ENCODE peak calls at places on chromosome 10, in eight cellular contexts. A is RWPE1, F is uterus, T is glomerular endothelial cell, B is NCI-H526 treated with DMSO at 0.1 percent for 48 hours, N is H9, E is psoas muscle, U is T-helper 2 cell. W is an unnamed sample.
A peak's percentile ranks its signal among the peaks of the same experiment; 100 is the strongest.

GRCh38 chr10:3761111-3761686 is 23.8 kb downstream of the KLF6 start:
- DNase-seq in A (no peak), F (no peak), T (no peak), B (no peak), N (no peak), E (no peak), U (no peak), W (no peak)

GRCh38 chr10:69685426-69685801 is 55.4 kb downstream of the FAM241B start:
- DNase-seq in A (no peak), F (no peak), T (no peak), B (no peak), N (no peak), E (no peak), U (no peak), W (no peak)

GRCh38 chr10:29820890-29821398 is 186.2 kb upstream of the SVIL start:
- DNase-seq in A (no peak), F (peak; percentile 85), T (no peak), B (no peak), N (no peak), E (peak; percentile 66), U (no peak), W (peak; percentile 74)

GRCh38 chr10:92695679-92696605 is 6.2 kb downstream of the HHEX start:
- DNase-seq in A (no peak), F (no peak), T (no peak), B (no peak), N (peak; percentile 52), E (peak; percentile 31), U (no peak), W (no peak)

GRCh38 chr10:52308251-52309031 is 5.6 kb upstream of the DKK1 start:
- DNase-seq in A (peak; percentile 73), F (peak; percentile 21), T (peak; percentile 54), B (peak; percentile 0), N (peak; percentile 75), E (peak; percentile 40), U (no peak), W (peak; percentile 68)

GRCh38 chr10:64067859-64068258 is 546.7 kb downstream of the REEP3 start:
- DNase-seq in A (no peak), F (no peak), T (no peak), B (no peak), N (no peak), E (no peak), U (no peak), W (no peak)

GRCh38 chr10:103757531-103758293 is 97.7 kb downstream of the SH3PXD2A start:
- DNase-seq in A (peak; percentile 92), F (no peak), T (no peak), B (no peak), N (peak; percentile 56), E (peak; percentile 52), U (no peak), W (peak; percentile 53)

GRCh38 chr10:99560277-99561126 is 27.8 kb downstream of the NKX2-3 start:
- DNase-seq in A (peak; percentile 67), F (no peak), T (peak; percentile 20), B (peak; percentile 14), N (peak; percentile 70), E (no peak), U (no peak), W (no peak)

GRCh38 chr10:3779146-3779707 is 5.8 kb downstream of the KLF6 start:
- DNase-seq in A (no peak), F (no peak), T (no peak), B (no peak), N (peak; percentile 17), E (no peak), U (no peak), W (no peak)

GRCh38 chr10:3783313-3783689 is 1.7 kb downstream of the KLF6 start:
- DNase-seq in A (no peak), F (peak; percentile 69), T (no peak), B (no peak), N (peak; percentile 53), E (peak; percentile 65), U (no peak), W (peak; percentile 82)

GRCh38 chr10:83425306-83425705 is 714.0 kb upstream of the GHITM start:
- DNase-seq in A (no peak), F (no peak), T (no peak), B (no peak), N (no peak), E (no peak), U (no peak), W (no peak)

GRCh38 chr10:109784236-109784635 is 139.1 kb downstream of the XPNPEP1 start:
- DNase-seq in A (no peak), F (no peak), T (no peak), B (no peak), N (no peak), E (no peak), U (no peak), W (no peak)

GRCh38 chr10:4241724-4242345 is 456.8 kb upstream of the KLF6 start:
- DNase-seq in A (no peak), F (peak; percentile 56), T (peak; percentile 92), B (no peak), N (no peak), E (no peak), U (no peak), W (no peak)

GRCh38 chr10:22986771-22987542 is 59.1 kb downstream of the ARMC3 start:
- DNase-seq in A (peak; percentile 9), F (no peak), T (peak; percentile 22), B (peak; percentile 4), N (no peak), E (no peak), U (no peak), W (no peak)

GRCh38 chr10:620971-621370 is 68.5 kb downstream of the DIP2C start:
- DNase-seq in A (no peak), F (no peak), T (no peak), B (no peak), N (no peak), E (no peak), U (no peak), W (no peak)

GRCh38 chr10:110613996-110614495 is 30.1 kb upstream of the RBM20 start:
- DNase-seq in A (no peak), F (no peak), T (no peak), B (no peak), N (no peak), E (no peak), U (no peak), W (no peak)

GRCh38 chr10:21048086-21048485 is 151.0 kb upstream of the NEBL start:
- DNase-seq in A (peak; percentile 8), F (no peak), T (no peak), B (peak; percentile 88), N (no peak), E (no peak), U (no peak), W (no peak)

GRCh38 chr10:44960098-44960480 is 487 bp downstream of the RASSF4 start:
- DNase-seq in A (peak; percentile 1), F (no peak), T (no peak), B (no peak), N (no peak), E (no peak), U (no peak), W (no peak)

GRCh38 chr10:43077421-43078171 is 727 bp downstream of the RET start:
- DNase-seq in A (peak; percentile 23), F (no peak), T (no peak), B (no peak), N (no peak), E (no peak), U (no peak), W (no peak)

GRCh38 chr10:11551915-11552602 is 59.4 kb downstream of the USP6NL start:
- DNase-seq in A (peak; percentile 65), F (no peak), T (peak; percentile 67), B (no peak), N (no peak), E (no peak), U (no peak), W (no peak)

GRCh38 chr10:87723500-87723899 is 63.8 kb downstream of the PAPSS2 start:
- DNase-seq in A (no peak), F (no peak), T (no peak), B (no peak), N (no peak), E (no peak), U (no peak), W (no peak)

GRCh38 chr10:57113545-57113944 is 752.5 kb upstream of the ZWINT start:
- DNase-seq in A (no peak), F (no peak), T (no peak), B (no peak), N (no peak), E (no peak), U (no peak), W (no peak)

GRCh38 chr10:118732253-118733194 is 22.2 kb downstream of the CACUL1 start:
- DNase-seq in A (no peak), F (no peak), T (no peak), B (no peak), N (no peak), E (no peak), U (no peak), W (no peak)

GRCh38 chr10:77508076-77508475 is 129.5 kb downstream of the KCNMA1 start:
- DNase-seq in A (no peak), F (no peak), T (no peak), B (no peak), N (no peak), E (no peak), U (no peak), W (no peak)

GRCh38 chr10:123655763-123656162 is 10.4 kb upstream of the GPR26 start:
- DNase-seq in A (no peak), F (no peak), T (no peak), B (no peak), N (peak; percentile 91), E (no peak), U (no peak), W (no peak)